ENCODE peak calls at places on chromosome 14, in seven cellular contexts. X is tibial nerve; G is CD4-positive, alpha-beta T cell; Y is psoas muscle; O is astrocyte of the spinal cord; U is GM20000; Q is brain microvascular endothelial cell. R is an unnamed sample.

GRCh38 chr14:88380405-88380804 is 5.1 kb upstream of the SPATA7 start:
- DNase-seq in X (no peak), G (no peak), Y (no peak), O (peak), U (peak), Q (no peak), R (no peak)

GRCh38 chr14:49586673-49587460 is 687 bp upstream of the RPS29 start:
- DNase-seq in X (no peak), G (peak), Y (peak), O (peak), U (peak), Q (peak), R (no peak)

GRCh38 chr14:56219666-56220413 is 101.6 kb downstream of the PELI2 start:
- DNase-seq in X (no peak), G (no peak), Y (no peak), O (no peak), U (no peak), Q (no peak), R (no peak)

GRCh38 chr14:74333909-74334308 is 14.4 kb upstream of the VRTN start:
- DNase-seq in X (no peak), G (no peak), Y (no peak), O (peak), U (no peak), Q (peak), R (no peak)

GRCh38 chr14:91985008-91985407 is 37.5 kb upstream of the FBLN5 start:
- DNase-seq in X (no peak), G (no peak), Y (no peak), O (peak), U (no peak), Q (peak), R (no peak)

GRCh38 chr14:31410048-31410654 is 10.2 kb downstream of the HEATR5A start:
- DNase-seq in X (no peak), G (no peak), Y (no peak), O (no peak), U (no peak), Q (no peak), R (no peak)

GRCh38 chr14:68476212-68476964 is 316.5 kb downstream of the ZFP36L1 start:
- DNase-seq in X (peak), G (no peak), Y (peak), O (peak), U (peak), Q (peak), R (peak)

GRCh38 chr14:68147331-68147730 is 327.8 kb downstream of the RAD51B start:
- DNase-seq in X (no peak), G (no peak), Y (no peak), O (no peak), U (no peak), Q (no peak), R (no peak)

GRCh38 chr14:64768401-64769095 is 64.3 kb downstream of the PLEKHG3 start:
- DNase-seq in X (no peak), G (no peak), Y (no peak), O (no peak), U (no peak), Q (no peak), R (no peak)

GRCh38 chr14:31270196-31270772 is 62.7 kb upstream of the HECTD1 start:
- DNase-seq in X (no peak), G (no peak), Y (peak), O (no peak), U (no peak), Q (no peak), R (no peak)

GRCh38 chr14:51869426-51870113 is 9.2 kb downstream of the GNG2 start:
- DNase-seq in X (no peak), G (no peak), Y (no peak), O (no peak), U (no peak), Q (no peak), R (no peak)

GRCh38 chr14:104801284-104802119 is 601 bp downstream of the ZBTB42 start:
- DNase-seq in X (no peak), G (no peak), Y (no peak), O (no peak), U (no peak), Q (no peak), R (no peak)
- TF ChIP-seq CTCF in X (no peak), G (no peak), Y (no peak), O (no peak), U (no peak), Q (no peak), R (no peak)

GRCh38 chr14:66244834-66245233 is 241.3 kb upstream of the CCDC196 start:
- DNase-seq in X (no peak), G (no peak), Y (no peak), O (no peak), U (no peak), Q (no peak), R (no peak)
- TF ChIP-seq CTCF in X (no peak), G (no peak), Y (no peak), O (no peak), U (no peak), Q (no peak), R (no peak)

GRCh38 chr14:79809849-79810612 is 401.3 kb downstream of the DIO2 start:
- DNase-seq in X (no peak), G (no peak), Y (no peak), O (no peak), U (no peak), Q (peak), R (no peak)
- TF ChIP-seq CTCF in X (no peak), G (no peak), Y (peak), O (peak), U (no peak), Q (peak), R (no peak)

DNA sequence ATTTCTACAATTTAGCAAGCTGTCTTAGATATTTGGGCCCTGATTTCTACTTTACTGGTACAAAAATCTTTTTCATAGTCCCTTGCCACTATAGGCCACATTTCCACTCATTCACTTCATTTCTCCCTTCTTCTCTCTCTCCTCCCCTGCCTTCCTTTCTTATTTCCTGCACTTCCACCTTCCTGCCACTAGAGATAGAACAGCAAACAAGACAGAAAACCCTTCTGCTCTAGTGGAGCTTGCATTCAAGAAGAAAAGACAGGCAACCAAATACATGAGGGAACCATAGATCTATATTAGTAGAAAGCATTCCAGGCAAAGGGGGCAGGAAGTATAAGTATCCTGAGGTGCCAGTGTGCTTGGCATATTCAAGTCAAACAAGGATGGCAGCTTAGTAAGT is 623.5 kb downstream of the FLRT2 start:
- DNase-seq in X (no peak), G (no peak), Y (no peak), O (no peak), U (no peak), Q (no peak), R (no peak)
- TF ChIP-seq CTCF in X (no peak), G (no peak), Y (no peak), O (no peak), U (no peak), Q (peak), R (no peak)

GRCh38 chr14:61562321-61563161 is 132.8 kb upstream of the HIF1A start:
- DNase-seq in X (no peak), G (no peak), Y (no peak), O (peak), U (no peak), Q (peak), R (no peak)

GRCh38 chr14:61559641-61560201 is 135.6 kb upstream of the HIF1A start:
- DNase-seq in X (no peak), G (no peak), Y (no peak), O (no peak), U (no peak), Q (no peak), R (no peak)

GRCh38 chr14:61561657-61562276 is 133.5 kb upstream of the HIF1A start:
- DNase-seq in X (peak), G (no peak), Y (peak), O (peak), U (no peak), Q (peak), R (no peak)

GRCh38 chr14:61560323-61560722 is 135.0 kb upstream of the HIF1A start:
- DNase-seq in X (no peak), G (no peak), Y (no peak), O (no peak), U (no peak), Q (no peak), R (no peak)

DNA sequence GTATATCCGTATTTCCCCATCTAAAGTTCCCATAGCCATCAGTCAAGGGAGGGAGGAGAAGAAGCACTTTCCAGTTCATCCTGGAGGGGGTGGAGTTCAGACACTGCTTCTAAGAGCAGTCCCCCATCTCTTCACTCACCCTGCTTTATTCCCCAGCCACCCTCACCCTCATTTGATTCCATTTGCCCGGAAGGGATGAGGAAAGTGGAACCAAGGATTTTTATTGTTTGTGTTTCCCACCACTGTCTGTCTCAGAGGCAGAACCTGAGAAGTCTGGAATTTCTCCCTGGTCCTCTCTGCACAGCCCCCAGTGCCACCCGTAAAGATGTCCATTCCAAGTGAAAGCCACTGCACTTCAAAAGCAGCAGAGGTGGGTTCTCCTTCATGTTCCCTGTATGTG is 134.2 kb upstream of the HIF1A start:
- DNase-seq in X (no peak), G (no peak), Y (no peak), O (no peak), U (no peak), Q (peak), R (no peak)
- TF ChIP-seq CTCF in X (no peak), G (no peak), Y (no peak), O (peak), U (no peak), Q (peak), R (no peak)

GRCh38 chr14:94682061-94682516 is 69.9 kb downstream of the SERPINA3 start:
- DNase-seq in X (no peak), G (no peak), Y (no peak), O (peak), U (no peak), Q (no peak), R (no peak)

GRCh38 chr14:94680498-94681288 is 68.5 kb downstream of the SERPINA3 start:
- DNase-seq in X (no peak), G (no peak), Y (no peak), O (no peak), U (no peak), Q (no peak), R (no peak)

GRCh38 chr14:94679941-94680340 is 67.8 kb downstream of the SERPINA3 start:
- DNase-seq in X (no peak), G (no peak), Y (no peak), O (no peak), U (no peak), Q (no peak), R (no peak)

GRCh38 chr14:94682736-94683135 is 70.5 kb downstream of the SERPINA3 start:
- DNase-seq in X (no peak), G (no peak), Y (no peak), O (no peak), U (no peak), Q (no peak), R (no peak)

DNA sequence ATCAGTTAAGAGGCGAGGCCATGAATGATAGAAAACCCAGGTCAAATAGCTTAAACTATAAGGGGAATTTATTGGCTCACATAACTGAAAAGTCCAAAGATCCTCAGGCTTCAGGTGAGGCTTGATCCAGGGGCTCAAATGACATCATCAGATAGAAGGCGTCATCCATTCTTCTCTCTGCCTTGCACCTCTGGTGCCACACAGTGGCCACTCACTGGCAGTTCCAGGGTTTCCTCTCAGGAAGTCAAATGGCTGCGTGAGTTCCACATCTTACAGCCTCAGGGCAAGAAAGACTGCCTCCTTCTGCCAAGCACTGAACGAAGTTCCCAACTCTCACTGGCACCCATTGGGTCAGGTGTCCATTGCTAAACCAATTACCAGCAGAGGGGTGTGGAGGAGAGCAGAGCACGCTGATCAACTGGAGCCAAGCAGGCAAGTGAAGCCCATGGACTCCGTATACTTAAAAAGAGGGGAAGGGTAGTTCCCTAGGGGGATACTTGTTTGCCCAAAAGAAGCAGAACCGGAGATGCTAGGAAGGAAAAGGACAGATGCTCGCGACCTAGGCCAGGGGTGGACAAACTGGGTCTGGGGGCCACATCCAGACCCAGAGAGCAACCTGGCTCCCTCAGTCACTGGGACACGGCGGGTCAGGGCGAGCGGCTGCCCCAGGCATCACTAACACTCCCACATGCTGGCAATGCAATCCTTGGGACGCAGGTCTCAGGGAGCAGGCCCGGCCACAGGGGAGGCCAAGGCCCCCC is 69.3 kb downstream of the SERPINA3 start:
- DNase-seq in X (peak), G (no peak), Y (no peak), O (peak), U (no peak), Q (peak), R (no peak)
- TF ChIP-seq CTCF in X (peak), G (no peak), Y (peak), O (peak), U (no peak), Q (peak), R (no peak)

GRCh38 chr14:105865904-105866840 is 339.8 kb downstream of the TMEM121 start:
- DNase-seq in X (no peak), G (no peak), Y (no peak), O (no peak), U (no peak), Q (no peak), R (no peak)

GRCh38 chr14:105864651-105865265 is 338.4 kb downstream of the TMEM121 start:
- DNase-seq in X (no peak), G (no peak), Y (no peak), O (no peak), U (no peak), Q (no peak), R (no peak)

GRCh38 chr14:105867961-105868599 is 341.7 kb downstream of the TMEM121 start:
- DNase-seq in X (no peak), G (no peak), Y (no peak), O (no peak), U (no peak), Q (no peak), R (no peak)

GRCh38 chr14:105865266-105865903 is 339.0 kb downstream of the TMEM121 start:
- DNase-seq in X (no peak), G (no peak), Y (no peak), O (no peak), U (no peak), Q (no peak), R (no peak)

GRCh38 chr14:105866841-105867321 is 340.5 kb downstream of the TMEM121 start:
- DNase-seq in X (no peak), G (no peak), Y (no peak), O (no peak), U (no peak), Q (no peak), R (no peak)
- TF ChIP-seq CTCF in X (no peak), G (no peak), Y (no peak), O (no peak), U (no peak), Q (no peak), R (no peak)

DNA sequence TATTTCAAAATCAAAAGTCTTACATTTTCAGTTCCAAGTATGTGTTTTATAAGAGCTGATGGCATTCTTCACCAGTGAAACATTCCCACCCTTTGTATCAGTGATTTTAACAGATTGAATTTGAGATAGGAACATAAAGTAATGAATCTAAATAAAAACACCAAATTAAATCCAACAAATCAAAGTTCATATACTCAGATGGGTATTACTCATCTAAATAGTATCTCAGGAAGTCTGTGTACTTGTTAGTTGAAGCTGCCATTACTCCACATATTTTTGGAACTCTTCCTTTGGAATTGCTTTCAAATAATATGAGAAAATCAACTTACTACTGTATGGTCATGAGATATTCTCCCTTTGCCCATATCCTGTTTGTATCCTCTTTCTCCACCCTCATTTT is 89.1 kb downstream of the MIA2 start:
- DNase-seq in X (no peak), G (no peak), Y (no peak), O (no peak), U (no peak), Q (no peak), R (no peak)
- TF ChIP-seq CTCF in X (no peak), G (no peak), Y (no peak), O (no peak), U (no peak), Q (no peak), R (no peak)